ENCODE peak calls at places on chromosomes 5 and 9, in ten cellular contexts. T is natural killer cell, O is tibial nerve, Q is mesothelial cell of epicardium, I is GM10248, J is endothelial cell, X is neural crest cell, R is AG09319, F is heart right ventricle, S is kidney epithelial cell. W is an unnamed sample.

GRCh38 chr5:56569576-56569975 is 245.8 kb upstream of the MAP3K1 start:
- DNase-seq in T (no peak), X (no peak), F (no peak), R (no peak), I (no peak), J (no peak), O (no peak), S (no peak), Q (no peak), W (no peak)

GRCh38 chr9:20290287-20290686 is 332.0 kb downstream of the MLLT3 start:
- DNase-seq in J (no peak), R (no peak), O (no peak), X (no peak), T (no peak), Q (no peak), F (no peak), I (no peak), S (no peak), W (no peak)

GRCh38 chr9:90846770-90847419 is 45.3 kb downstream of the SYK start:
- DNase-seq in I (no peak), O (no peak), F (no peak), R (no peak), Q (no peak), X (no peak), S (no peak), T (no peak), J (no peak), W (no peak)

GRCh38 chr9:128151343-128152132 is 2.3 kb downstream of the LCN2 start:
- DNase-seq in F (no peak), R (no peak), J (no peak), S (no peak), I (no peak), Q (no peak), T (no peak), X (no peak), O (no peak), W (no peak)

GRCh38 chr9:72476617-72477375 is 44.6 kb upstream of the TMC1 start:
- DNase-seq in T (no peak), I (no peak), Q (no peak), F (no peak), S (peak), J (no peak), R (no peak), O (no peak), X (no peak), W (no peak)

GRCh38 chr5:150160448-150161069 is 4.9 kb upstream of the PDGFRB start:
- DNase-seq in I (no peak), X (no peak), O (no peak), R (no peak), J (no peak), T (no peak), Q (no peak), S (no peak), F (no peak), W (no peak)

GRCh38 chr5:56327810-56328209 is 94.7 kb upstream of the ANKRD55 start:
- DNase-seq in F (no peak), I (no peak), R (no peak), O (no peak), S (no peak), J (no peak), Q (no peak), X (no peak), T (no peak), W (no peak)

GRCh38 chr5:36777105-36777757 is 99.3 kb upstream of the NIPBL start:
- DNase-seq in F (peak), I (no peak), R (no peak), T (no peak), X (peak), J (peak), Q (no peak), S (no peak), O (no peak), W (no peak)

GRCh38 chr5:138448481-138449398 is 9.9 kb downstream of the REEP2 start:
- DNase-seq in F (no peak), I (no peak), O (no peak), T (no peak), S (no peak), X (no peak), J (no peak), Q (no peak), R (no peak), W (no peak)

GRCh38 chr9:36154213-36154952 is 14.8 kb upstream of the CCIN start:
- DNase-seq in T (no peak), F (peak), S (no peak), J (peak), R (no peak), O (no peak), Q (no peak), X (no peak), I (no peak), W (peak)

GRCh38 chr5:111389390-111390082 is 122.8 kb downstream of the STARD4 start:
- DNase-seq in T (no peak), R (no peak), X (no peak), I (no peak), O (no peak), Q (no peak), J (no peak), S (peak), F (no peak), W (no peak)

GRCh38 chr5:84779206-84779605 is 394.5 kb upstream of the EDIL3 start:
- DNase-seq in F (no peak), T (no peak), X (no peak), I (no peak), O (no peak), S (no peak), R (no peak), Q (no peak), J (no peak), W (no peak)

GRCh38 chr5:84783003-84783402 is 398.3 kb upstream of the EDIL3 start:
- DNase-seq in F (no peak), O (no peak), X (no peak), Q (no peak), J (no peak), T (no peak), S (no peak), R (no peak), I (no peak), W (no peak)
- TF ChIP-seq CTCF in F (no peak), O (no peak), X (no peak), Q (no peak), J (no peak), T (no peak), S (no peak), R (no peak), I (no peak), W (no peak)

DNA sequence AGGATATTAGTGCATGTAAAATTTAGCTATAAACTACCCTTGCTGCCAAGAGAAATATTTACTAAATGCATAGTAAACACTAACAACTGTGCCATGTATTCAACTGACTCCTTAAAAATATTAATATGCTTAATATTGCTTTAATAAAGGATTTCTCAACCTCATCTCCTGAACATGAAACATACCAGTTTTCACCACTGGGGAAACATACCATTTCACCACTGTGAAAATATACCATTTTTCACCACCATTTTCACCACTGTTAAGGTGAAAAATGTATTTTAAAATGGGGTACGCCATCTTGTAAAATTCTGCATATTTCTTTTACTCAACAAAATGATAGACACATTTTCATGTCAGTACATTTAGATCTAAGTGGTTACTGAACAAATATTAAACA is 4.5 kb downstream of the RAB14 start:
- DNase-seq in S (no peak), O (no peak), Q (no peak), X (no peak), I (no peak), F (no peak), R (no peak), J (no peak), T (no peak), W (no peak)
- TF ChIP-seq CTCF in S (no peak), O (no peak), Q (peak), X (peak), I (no peak), F (no peak), R (no peak), J (peak), T (no peak), W (peak)

GRCh38 chr5:117590944-117591343 is 1016.3 kb upstream of the SEMA6A start:
- DNase-seq in X (no peak), S (peak), O (no peak), T (no peak), J (no peak), R (no peak), I (peak), Q (no peak), F (no peak), W (no peak)
- TF ChIP-seq CTCF in X (peak), S (peak), O (no peak), T (no peak), J (peak), R (peak), I (peak), Q (no peak), F (peak), W (peak)

DNA sequence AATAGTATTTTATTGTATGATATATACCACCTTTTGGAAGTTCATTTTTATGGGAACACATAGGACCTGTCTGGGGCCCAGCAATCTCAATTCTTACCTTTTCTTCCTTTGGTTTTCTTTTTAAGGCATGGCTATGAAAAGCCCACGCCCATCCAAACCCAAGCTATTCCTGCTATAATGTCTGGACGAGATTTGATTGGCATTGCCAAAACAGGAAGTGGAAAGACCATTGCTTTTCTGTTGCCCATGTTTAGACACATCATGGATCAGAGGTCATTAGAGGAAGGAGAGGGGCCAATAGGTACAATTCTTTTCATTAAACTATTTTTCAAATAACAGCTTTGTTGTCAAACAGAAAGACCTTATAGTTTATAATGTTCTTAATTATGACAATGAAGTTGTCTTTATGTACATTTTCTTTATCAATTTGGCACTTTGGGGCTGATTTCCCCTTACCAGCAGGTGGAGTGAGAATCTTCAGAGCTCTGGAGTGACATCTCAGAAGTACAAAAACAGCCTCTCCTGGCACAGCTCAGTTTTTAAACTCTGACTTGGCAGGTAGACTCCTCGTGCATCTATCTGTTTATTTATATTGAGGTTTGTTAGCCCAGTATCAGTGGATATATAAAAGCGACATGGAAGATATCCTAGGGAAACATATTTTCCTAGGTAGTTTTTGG is 25.8 kb downstream of the DDX46 start:
- DNase-seq in O (no peak), I (no peak), T (no peak), F (no peak), R (no peak), J (no peak), Q (no peak), S (no peak), X (no peak), W (no peak)
- TF ChIP-seq CTCF in O (no peak), I (peak), T (no peak), F (no peak), R (peak), J (no peak), Q (no peak), S (peak), X (peak), W (no peak)

DNA sequence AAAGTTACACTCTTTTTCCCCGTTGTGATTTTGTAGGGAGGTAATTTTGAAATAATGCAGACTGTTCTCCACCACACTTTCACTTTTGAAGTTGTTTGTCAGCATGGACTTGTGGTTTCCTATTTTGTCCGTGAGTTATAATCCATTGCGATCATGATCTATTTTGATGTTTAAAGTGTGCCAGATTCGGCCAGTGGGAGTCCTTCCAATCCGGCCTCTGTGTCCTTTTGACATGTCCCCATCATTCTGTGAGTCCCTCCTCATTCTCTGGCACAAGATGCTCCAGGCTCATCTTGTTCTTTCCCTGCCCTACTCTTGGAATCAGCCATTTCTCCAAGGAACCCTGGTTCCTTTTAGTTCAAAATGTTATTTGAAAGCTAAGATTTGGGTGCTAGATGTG is 211.3 kb upstream of the KLF4 start:
- DNase-seq in X (no peak), T (no peak), O (no peak), R (no peak), I (no peak), J (no peak), S (no peak), Q (no peak), F (no peak), W (no peak)
- TF ChIP-seq CTCF in X (no peak), T (no peak), O (no peak), R (no peak), I (no peak), J (no peak), S (no peak), Q (no peak), F (no peak), W (no peak)

GRCh38 chr5:26282190-26282589 is 756.2 kb downstream of the CDH9 start:
- DNase-seq in O (no peak), R (no peak), X (no peak), J (no peak), S (no peak), T (no peak), Q (no peak), F (no peak), I (no peak), W (no peak)
- TF ChIP-seq CTCF in O (no peak), R (no peak), X (no peak), J (no peak), S (no peak), T (no peak), Q (no peak), F (no peak), I (no peak), W (no peak)

W was measured in CD14-positive monocyte.